ENCODE peak calls at places on chromosomes 11 and 22, in five cellular contexts. Y is hepatocyte; A is ELR; X is activated CD8-positive, alpha-beta T cell treated with anti-CD3 and anti-CD28 coated beads, Interleukin-2, amount 10 ng/mL, durations not matched to agents 7 days and 5 days; I is B cell. U is an unnamed sample.

GRCh38 chr11:128802358-128802981 is 64.6 kb downstream of the KCNJ1 start:
- DNase-seq in X (no peak), A (peak), Y (peak), I (no peak), U (no peak)

GRCh38 chr11:128308793-128309192 is 278.6 kb downstream of the ETS1 start:
- DNase-seq in X (peak), I (no peak), Y (no peak), A (no peak), U (no peak)

GRCh38 chr22:43212434-43212952 is 25.6 kb upstream of the TTLL12 start:
- DNase-seq in I (no peak), X (no peak), A (no peak), Y (no peak), U (no peak)

GRCh38 chr11:25242928-25243327 is 746.1 kb downstream of the LUZP2 start:
- DNase-seq in A (no peak), Y (no peak), I (no peak), X (no peak), U (no peak)

GRCh38 chr11:104443387-104443786 is 279.4 kb upstream of the PDGFD start:
- DNase-seq in Y (no peak), I (no peak), X (no peak), A (no peak), U (no peak)

GRCh38 chr11:120883404-120884135 is 140.3 kb upstream of the TBCEL start:
- DNase-seq in X (no peak), I (no peak), A (peak), Y (no peak), U (no peak)

GRCh38 chr11:47932544-47932943 is 47.8 kb upstream of the PTPRJ start:
- DNase-seq in X (no peak), Y (no peak), A (no peak), I (no peak), U (no peak)

GRCh38 chr11:65150513-65151271 is 16.4 kb upstream of the SYVN1 start:
- DNase-seq in I (no peak), Y (peak), A (peak), X (no peak), U (peak)

GRCh38 chr22:17117890-17118289 is 3.3 kb downstream of the TMEM121B start:
- DNase-seq in A (no peak), Y (no peak), X (peak), I (no peak), U (no peak)

GRCh38 chr11:32081129-32081641 is 9.7 kb upstream of the RCN1 start:
- DNase-seq in I (no peak), Y (peak), A (peak), X (no peak), U (peak)

GRCh38 chr11:15551897-15552851 is 437.5 kb downstream of the INSC start:
- DNase-seq in A (no peak), X (no peak), Y (no peak), I (no peak), U (no peak)

GRCh38 chr11:1573847-1574255 is 1.8 kb upstream of the DUSP8 start:
- DNase-seq in X (no peak), A (no peak), Y (no peak), I (no peak), U (no peak)

GRCh38 chr22:42918500-42918899 is 61.4 kb upstream of the ARFGAP3 start:
- DNase-seq in Y (no peak), I (no peak), A (no peak), X (no peak), U (no peak)

GRCh38 chr11:3709977-3710376 is 38.8 kb upstream of the CHRNA10 start:
- DNase-seq in I (no peak), Y (no peak), A (no peak), X (no peak), U (no peak)

GRCh38 chr11:44848203-44848962 is 102.3 kb downstream of the TP53I11 start:
- DNase-seq in Y (no peak), A (no peak), X (no peak), I (no peak), U (no peak)

GRCh38 chr11:93623938-93624337 is 37.5 kb upstream of the CEP295 start:
- DNase-seq in Y (no peak), X (no peak), A (no peak), I (no peak), U (peak)